ENCODE peak calls at places on chromosomes 4 and X, in six cellular contexts. A, S, P, B, M and V are unnamed samples.

GRCh38 chr4:110830461-110830860 is 207.6 kb upstream of the PITX2 start:
- DNase-seq in A (no peak), S (no peak), P (no peak), B (no peak), M (no peak), V (no peak)

GRCh38 chr4:161573836-161574235 is 590.0 kb downstream of the FSTL5 start:
- DNase-seq in A (no peak), S (no peak), P (no peak), B (no peak), M (no peak), V (peak)

GRCh38 chr4:182808673-182809416 is 108.3 kb downstream of the DCTD start:
- DNase-seq in A (no peak), S (no peak), P (no peak), B (no peak), M (peak), V (peak)

GRCh38 chr4:64584981-64585557 is 175.8 kb upstream of the TECRL start:
- DNase-seq in A (no peak), S (no peak), P (no peak), B (peak), M (peak), V (no peak)

GRCh38 chr4:163167333-163167626 is 590 bp upstream of the NAF1 start:
- DNase-seq in A (no peak), S (no peak), P (no peak), B (no peak), M (no peak), V (no peak)

GRCh38 chr4:41957634-41958033 is 22.4 kb downstream of the TMEM33 start:
- DNase-seq in A (no peak), S (no peak), P (no peak), B (peak), M (peak), V (no peak)

GRCh38 chr4:68271851-68272756 is 26.6 kb upstream of the TMPRSS11B start:
- DNase-seq in A (no peak), S (no peak), P (no peak), B (peak), M (peak), V (peak)

GRCh38 chr4:137212601-137213000 is 319.7 kb downstream of the PCDH18 start:
- DNase-seq in A (no peak), S (no peak), P (no peak), B (no peak), M (no peak), V (no peak)

GRCh38 chr4:54844911-54845310 is 187.2 kb downstream of the KIT start:
- DNase-seq in A (no peak), S (no peak), P (no peak), B (peak), M (no peak), V (no peak)

GRCh38 chrX:68835104-68835442 is 6.3 kb downstream of the EFNB1 start:
- DNase-seq in A (no peak), S (no peak), P (no peak), B (no peak), M (no peak), V (no peak)

GRCh38 chr4:8383016-8383415 is 57.5 kb downstream of the ACOX3 start:
- DNase-seq in A (no peak), S (no peak), P (peak), B (no peak), M (no peak), V (no peak)
- H3K27ac ChIP-seq in A (no peak), S (no peak), P (peak), B (no peak), M (no peak), V (no peak)

DNA sequence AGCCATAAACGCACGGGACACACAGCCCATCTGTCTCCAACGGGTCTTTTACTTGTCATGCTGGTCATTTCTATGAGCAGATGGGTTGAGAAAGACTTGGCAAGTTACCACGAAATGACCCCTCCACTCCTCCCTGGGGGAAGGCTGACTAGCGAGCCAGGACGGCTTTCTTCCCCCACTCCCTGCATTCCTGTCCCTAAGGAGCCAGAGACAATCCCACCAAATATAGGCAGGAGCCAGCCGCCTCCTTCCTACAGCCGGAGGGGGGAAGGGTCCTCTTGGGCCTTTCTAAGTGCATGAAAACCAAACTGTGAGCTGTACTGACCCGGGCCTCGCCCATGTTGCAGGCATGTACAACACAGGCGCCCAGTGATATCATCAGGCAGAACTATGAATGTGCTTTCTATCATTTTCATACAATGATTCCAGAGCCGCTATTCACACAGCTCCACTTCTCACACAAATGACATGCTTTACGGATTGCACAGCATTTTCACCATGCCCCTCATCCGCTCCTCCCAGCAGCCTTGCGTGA is 28.6 kb downstream of the AFAP1 start:
- DNase-seq in A (no peak), S (peak), P (no peak), B (no peak), M (no peak), V (peak)
- H3K27ac ChIP-seq in A (peak), S (peak), P (peak), B (no peak), M (no peak), V (peak)

DNA sequence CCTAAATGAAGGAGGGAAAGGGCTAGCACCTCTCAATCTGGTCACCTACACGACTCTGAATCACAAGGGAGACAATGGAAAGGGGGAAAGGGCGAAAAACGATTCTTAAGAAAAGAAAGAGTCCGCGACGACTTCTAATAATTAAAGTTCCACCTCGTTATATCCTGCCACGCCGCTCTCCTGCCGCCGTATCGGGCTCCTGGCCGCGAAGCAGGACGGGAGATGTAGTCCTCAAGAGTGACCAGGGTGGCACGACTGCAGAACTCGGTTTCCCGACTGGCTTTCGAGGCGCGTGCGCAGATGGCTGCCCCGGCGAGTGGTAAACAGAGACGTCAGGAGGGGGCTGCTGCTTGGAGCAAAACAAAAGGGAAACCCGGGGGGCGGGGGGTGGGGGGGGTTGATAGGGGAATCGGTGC is at the start of gene FOXO4:
- DNase-seq in A (peak), S (peak), P (peak), B (peak), M (peak), V (peak)
- H3K27ac ChIP-seq in A (peak), S (peak), P (peak), B (no peak), M (no peak), V (no peak)

GRCh38 chrX:120672841-120673530 is 43.1 kb upstream of the C1GALT1C1 start:
- DNase-seq in A (no peak), S (no peak), P (no peak), B (no peak), M (peak), V (no peak)

GRCh38 chrX:120677017-120677652 is 47.3 kb upstream of the C1GALT1C1 start:
- DNase-seq in A (no peak), S (no peak), P (no peak), B (peak), M (no peak), V (no peak)

GRCh38 chrX:120672389-120672788 is 42.5 kb upstream of the C1GALT1C1 start:
- DNase-seq in A (peak), S (no peak), P (peak), B (no peak), M (no peak), V (peak)

GRCh38 chrX:120668357-120668756 is 38.5 kb upstream of the C1GALT1C1 start:
- DNase-seq in A (no peak), S (no peak), P (no peak), B (no peak), M (no peak), V (no peak)

GRCh38 chrX:120671963-120672362 is 42.1 kb upstream of the C1GALT1C1 start:
- DNase-seq in A (no peak), S (no peak), P (no peak), B (no peak), M (no peak), V (peak)
- H3K27ac ChIP-seq in A (peak), S (no peak), P (peak), B (no peak), M (no peak), V (peak)

GRCh38 chr4:145883173-145883572 is 55.5 kb downstream of the ZNF827 start:
- DNase-seq in A (no peak), S (no peak), P (no peak), B (no peak), M (no peak), V (no peak)
- H3K27ac ChIP-seq in A (no peak), S (no peak), P (no peak), B (peak), M (no peak), V (no peak)

DNA sequence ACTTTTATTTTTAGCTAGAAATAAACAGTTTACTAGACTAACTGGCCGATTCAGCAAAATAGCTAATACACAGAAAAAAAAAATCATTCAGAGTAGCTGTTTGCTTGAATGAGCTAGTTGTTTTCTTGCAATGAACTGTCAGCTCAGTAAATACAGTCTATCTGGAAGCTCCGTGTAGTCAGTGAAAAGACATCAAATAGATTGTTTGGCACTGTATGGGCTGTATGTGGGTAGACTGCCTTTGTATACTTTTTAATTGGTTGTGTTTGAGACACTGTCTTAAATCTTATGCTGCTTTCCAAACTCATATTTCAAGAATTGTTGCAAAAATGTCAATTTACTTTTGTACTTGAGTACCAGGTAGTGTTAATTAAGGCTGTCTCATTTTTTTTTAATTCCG is 61.6 kb upstream of the GPR174 start:
- DNase-seq in A (no peak), S (no peak), P (no peak), B (no peak), M (no peak), V (no peak)
- H3K27ac ChIP-seq in A (no peak), S (no peak), P (no peak), B (no peak), M (no peak), V (no peak)